ENCODE peak calls at places on chromosomes 3 and 15, in nine cellular contexts. B is CD8-positive, alpha-beta T cell; Q is fibroblast of lung; A is SJSA1; G is ovary; I is heart left ventricle; E is upper lobe of left lung; U is H1; F is mammary epithelial cell. J is an unnamed sample.

GRCh38 chr3:182185341-182185740 is 473.6 kb downstream of the SOX2 start:
- DNase-seq in G (no peak), A (no peak), Q (no peak), I (no peak), U (no peak), B (no peak), E (no peak), F (no peak), J (no peak)

GRCh38 chr15:52240166-52240565 is 49.0 kb upstream of the GNB5 start:
- DNase-seq in A (no peak), F (no peak), Q (no peak), B (no peak), E (no peak), I (no peak), G (no peak), U (no peak), J (no peak)

GRCh38 chr3:190886945-190887344 is 24.5 kb upstream of the GMNC start:
- DNase-seq in A (no peak), F (peak; percentile 56), I (no peak), B (no peak), E (no peak), U (no peak), Q (no peak), G (no peak), J (no peak)

GRCh38 chr15:89958107-89958805 is 42.9 kb upstream of the ZNF710 start:
- DNase-seq in I (no peak), A (no peak), Q (no peak), B (no peak), G (no peak), E (peak; percentile 22), U (no peak), F (peak; percentile 75), J (no peak)

GRCh38 chr3:65914032-65914739 is 124.5 kb downstream of the MAGI1 start:
- DNase-seq in I (no peak), Q (peak; percentile 19), G (no peak), F (no peak), E (no peak), U (no peak), A (no peak), B (no peak), J (no peak)

GRCh38 chr3:46080124-46080991 is 53.1 kb upstream of the XCR1 start:
- DNase-seq in F (peak; percentile 52), B (no peak), A (no peak), U (no peak), E (no peak), I (no peak), Q (peak; percentile 4), G (no peak), J (no peak)

GRCh38 chr3:45596290-45596791 is 1.8 kb downstream of the LIMD1 start:
- DNase-seq in E (no peak), B (no peak), U (no peak), I (no peak), F (no peak), Q (no peak), G (no peak), A (no peak), J (no peak)

GRCh38 chr3:160618878-160619277 is 53.5 kb upstream of the KPNA4 start:
- DNase-seq in I (no peak), Q (peak; percentile 21), F (no peak), E (no peak), U (no peak), B (no peak), A (no peak), G (no peak), J (no peak)

GRCh38 chr3:37668431-37668830 is 193.2 kb upstream of the CTDSPL start:
- DNase-seq in I (no peak), F (peak; percentile 26), G (peak; percentile 47), A (no peak), U (no peak), B (no peak), E (no peak), Q (peak; percentile 18), J (no peak)

GRCh38 chr3:128479558-128480086 is 12.9 kb upstream of the DNAJB8 start:
- DNase-seq in E (no peak), G (no peak), I (no peak), B (no peak), Q (no peak), A (no peak), U (no peak), F (no peak), J (no peak)

GRCh38 chr3:33440328-33440577 is at the start of gene UBP1:
- DNase-seq in Q (no peak), F (no peak), E (peak; percentile 100), G (no peak), I (peak; percentile 100), U (no peak), A (no peak), B (no peak), J (peak; percentile 99)

GRCh38 chr3:24495334-24495994 is 814 bp upstream of the THRB start:
- DNase-seq in Q (no peak), A (no peak), G (no peak), B (no peak), U (no peak), I (peak; percentile 68), F (peak; percentile 67), E (peak; percentile 90), J (peak; percentile 78)

GRCh38 chr15:61916104-61916503 is 144.1 kb downstream of the VPS13C start:
- DNase-seq in I (no peak), Q (no peak), F (no peak), G (no peak), U (no peak), B (no peak), E (no peak), A (no peak), J (peak; percentile 37)

DNA sequence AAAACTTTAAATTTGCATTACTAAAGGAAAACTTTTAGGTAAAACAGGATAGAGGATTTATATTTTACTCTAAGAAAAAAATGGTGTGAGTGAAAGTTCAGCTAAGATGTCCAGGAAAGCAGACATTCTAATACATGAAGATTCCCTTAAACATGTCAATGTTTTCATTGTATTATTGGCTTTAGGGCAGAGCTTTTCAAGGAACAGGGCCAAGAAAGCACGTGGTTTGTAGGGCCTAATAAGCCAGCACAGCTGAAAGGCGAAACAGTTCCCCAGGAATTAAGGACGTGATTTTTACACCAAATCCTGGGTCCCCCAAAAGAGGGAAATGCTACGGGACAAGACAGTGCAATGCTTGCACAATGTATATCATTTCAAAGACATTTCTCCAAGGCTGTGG is 48.6 kb upstream of the MKRN3 start:
- DNase-seq in U (no peak), Q (no peak), I (no peak), B (no peak), G (no peak), E (no peak), F (no peak), A (no peak), J (no peak)
- H3K9me3 ChIP-seq in U (peaks cover 13% of the 10 kb centered on the region), Q (no peaks in the 10 kb centered on the region), I (no peaks in the 10 kb centered on the region), B (no peaks in the 10 kb centered on the region), G (no peaks in the 10 kb centered on the region), E (no peaks in the 10 kb centered on the region), F (peaks cover 27% of the 10 kb centered on the region), A (no peaks in the 10 kb centered on the region), J (no peaks in the 10 kb centered on the region)

GRCh38 chr3:187913617-187914033 is 168.4 kb upstream of the BCL6 start:
- DNase-seq in I (no peak), F (peak; percentile 49), Q (peak; percentile 77), E (no peak), G (no peak), B (no peak), A (peak; percentile 67), U (no peak), J (no peak)
- H3K4me1 ChIP-seq in I (peaks cover 13% of the 10 kb centered on the region), F (peaks cover 13% of the 10 kb centered on the region), Q (peaks cover 8% of the 10 kb centered on the region), E (peaks cover 4% of the 10 kb centered on the region), G (peaks cover 27% of the 10 kb centered on the region), B (peaks cover 6% of the 10 kb centered on the region), A (peaks cover 32% of the 10 kb centered on the region), U (peaks cover 14% of the 10 kb centered on the region), J (peaks cover 18% of the 10 kb centered on the region)

GRCh38 chr3:177626014-177626413 is 428.7 kb upstream of the TBL1XR1 start:
- DNase-seq in B (no peak), E (no peak), I (no peak), Q (no peak), G (no peak), U (no peak), A (no peak), F (no peak), J (no peak)

GRCh38 chr3:177624523-177625495 is 427.5 kb upstream of the TBL1XR1 start:
- DNase-seq in G (no peak), E (no peak), B (no peak), U (no peak), I (no peak), A (no peak), F (no peak), Q (no peak), J (no peak)

GRCh38 chr3:177633671-177634207 is 436.5 kb upstream of the TBL1XR1 start:
- DNase-seq in F (no peak), Q (peak; percentile 97), B (no peak), E (no peak), U (no peak), I (no peak), G (no peak), A (peak; percentile 42), J (no peak)

GRCh38 chr3:177629276-177629675 is 432.0 kb upstream of the TBL1XR1 start:
- DNase-seq in B (no peak), I (no peak), Q (no peak), E (no peak), U (no peak), F (no peak), A (no peak), G (no peak), J (no peak)
- H3K9me3 ChIP-seq in B (no peaks in the 10 kb centered on the region), I (no peaks in the 10 kb centered on the region), Q (no peaks in the 10 kb centered on the region), E (no peaks in the 10 kb centered on the region), U (peaks cover 3% of the 10 kb centered on the region), F (no peaks in the 10 kb centered on the region), A (no peaks in the 10 kb centered on the region), G (no peaks in the 10 kb centered on the region), J (no peaks in the 10 kb centered on the region)

DNA sequence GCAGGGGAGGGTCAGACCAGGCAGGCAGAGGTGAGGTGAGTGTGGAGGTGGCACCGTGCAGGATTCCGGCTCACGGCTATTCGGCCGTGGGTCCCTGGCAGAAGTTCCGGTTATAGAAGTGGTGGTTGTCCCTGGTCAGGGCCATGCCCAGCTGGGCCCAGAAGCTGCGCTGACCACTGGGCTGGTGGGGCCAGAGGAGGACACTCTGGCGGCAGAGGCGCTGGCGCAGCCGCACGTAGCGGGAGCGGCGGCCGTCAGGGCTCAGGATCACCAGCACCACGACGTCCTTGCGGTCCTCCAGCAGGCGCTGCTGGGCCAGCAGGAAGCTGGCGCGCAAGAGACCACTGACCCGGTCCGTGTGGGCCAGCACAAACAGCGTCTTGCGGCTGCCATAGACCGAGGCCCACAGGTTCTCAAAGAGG is 4.3 kb downstream of the TLR9 start:
- DNase-seq in U (peak; percentile 43), I (no peak), A (no peak), E (no peak), G (no peak), B (no peak), F (no peak), Q (no peak), J (no peak)
- H3K4me1 ChIP-seq in U (no peaks in the 10 kb centered on the region), I (peaks cover 55% of the 10 kb centered on the region), A (peaks cover 12% of the 10 kb centered on the region), E (peaks cover 45% of the 10 kb centered on the region), G (peaks cover 15% of the 10 kb centered on the region), B (peaks cover 99% of the 10 kb centered on the region), F (peaks cover 28% of the 10 kb centered on the region), Q (peaks cover 9% of the 10 kb centered on the region), J (peaks cover 20% of the 10 kb centered on the region)

DNA sequence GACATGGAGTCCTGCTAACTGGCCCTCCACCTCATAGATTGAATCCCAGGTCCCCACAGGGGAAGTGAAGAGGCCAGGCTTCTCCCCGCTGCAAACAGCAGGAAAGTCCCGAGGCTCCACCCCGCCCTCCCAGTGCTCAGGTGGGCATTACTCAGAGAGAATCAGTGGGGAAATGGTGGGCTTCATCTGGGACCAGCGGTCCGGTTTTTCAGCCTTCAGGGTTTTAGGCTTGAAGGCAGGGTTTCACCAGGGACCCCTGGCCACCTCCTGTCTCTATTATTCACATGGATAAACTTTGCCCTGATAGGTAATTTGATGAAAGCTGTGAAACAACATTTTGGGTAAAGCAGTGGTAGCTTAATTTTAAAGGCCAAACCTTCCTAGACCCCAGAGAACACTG is 31.3 kb downstream of the MKRN3 start:
- DNase-seq in A (no peak), I (no peak), B (no peak), G (no peak), E (no peak), U (no peak), Q (no peak), F (no peak), J (no peak)
- H3K9me3 ChIP-seq in A (no peaks in the 10 kb centered on the region), I (no peaks in the 10 kb centered on the region), B (no peaks in the 10 kb centered on the region), G (no peaks in the 10 kb centered on the region), E (no peaks in the 10 kb centered on the region), U (peaks cover 2% of the 10 kb centered on the region), Q (no peaks in the 10 kb centered on the region), F (peaks cover 11% of the 10 kb centered on the region), J (no peaks in the 10 kb centered on the region)

J was measured in adrenal gland.